ENCODE peak calls at places on chromosomes 4 and X, in five cellular contexts. W, G, I, T and C are unnamed samples. For H3K4me1, the result is how much of the 10 kb centered on the place peaks cover.

GRCh38 chrX:31449975-31450374 is 378.1 kb upstream of the FTHL17 start:
- DNase-seq in I (no peak), W (no peak), G (no peak), T (no peak), C (no peak)

GRCh38 chrX:34659575-34659974 is 2.5 kb upstream of the TMEM47 start:
- DNase-seq in I (no peak), W (no peak), T (no peak), G (no peak), C (no peak)

GRCh38 chr4:182133033-182133432 is 110.2 kb upstream of the TENM3 start:
- DNase-seq in T (no peak), W (no peak), I (no peak), G (no peak), C (no peak)

GRCh38 chr4:62119195-62119594 is 919.1 kb downstream of the ADGRL3 start:
- DNase-seq in T (no peak), W (no peak), G (no peak), I (no peak), C (no peak)

GRCh38 chr4:87382931-87383330 is 8.1 kb downstream of the HSD17B11 start:
- DNase-seq in W (no peak), I (no peak), T (no peak), G (no peak), C (no peak)

GRCh38 chrX:28625223-28625622 is 38.0 kb downstream of the IL1RAPL1 start:
- DNase-seq in T (no peak), W (no peak), G (no peak), I (no peak), C (no peak)

GRCh38 chrX:118974908-118975671 is 672 bp downstream of the LONRF3 start:
- DNase-seq in I (peak), T (peak), G (no peak), W (peak), C (peak)

GRCh38 chr4:88858752-88859151 is 161.1 kb upstream of the NAP1L5 start:
- DNase-seq in W (no peak), I (no peak), G (no peak), T (no peak), C (no peak)

GRCh38 chr4:139798456-139798855 is 132.8 kb downstream of the MGST2 start:
- DNase-seq in I (no peak), T (no peak), W (no peak), G (no peak), C (no peak)

GRCh38 chrX:117751155-117751554 is 365.5 kb downstream of the KLHL13 start:
- DNase-seq in I (no peak), T (no peak), G (no peak), W (no peak), C (no peak)

GRCh38 chr4:1290165-1290977 is 680 bp downstream of the MAEA start:
- DNase-seq in G (no peak), W (peak), I (no peak), T (no peak), C (no peak)

GRCh38 chr4:6875431-6875831 is 34.2 kb upstream of the TBC1D14 start:
- DNase-seq in T (no peak), W (no peak), I (no peak), G (no peak), C (no peak)

GRCh38 chr4:63226236-63226635 is 1183.0 kb downstream of the TECRL start:
- DNase-seq in I (no peak), W (no peak), G (no peak), T (no peak), C (no peak)

GRCh38 chrX:38878674-38879375 is 77.6 kb downstream of the MID1IP1 start:
- DNase-seq in T (no peak), W (no peak), I (no peak), G (no peak), C (no peak)

GRCh38 chrX:135697614-135698013 is 15.8 kb upstream of the CT45A1 start:
- DNase-seq in G (no peak), T (no peak), W (no peak), I (no peak), C (no peak)

GRCh38 chr4:65083076-65083475 is 587.2 kb downstream of the EPHA5 start:
- DNase-seq in W (no peak), T (no peak), I (no peak), G (no peak), C (no peak)

GRCh38 chr4:83370640-83370906 is 35.9 kb upstream of the HPSE start:
- DNase-seq in W (no peak), G (no peak), I (no peak), T (no peak), C (no peak)

GRCh38 chr4:26945794-26946193 is 85.2 kb downstream of the STIM2 start:
- DNase-seq in I (no peak), T (no peak), G (no peak), W (no peak), C (no peak)

GRCh38 chr4:26941951-26942350 is 81.3 kb downstream of the STIM2 start:
- DNase-seq in I (no peak), T (no peak), G (no peak), W (no peak), C (no peak)

GRCh38 chr4:26943391-26943790 is 82.8 kb downstream of the STIM2 start:
- DNase-seq in W (no peak), T (peak), I (no peak), G (no peak), C (no peak)

GRCh38 chr4:26950446-26950845 is 89.8 kb downstream of the STIM2 start:
- DNase-seq in W (no peak), T (no peak), G (no peak), I (no peak), C (no peak)

DNA sequence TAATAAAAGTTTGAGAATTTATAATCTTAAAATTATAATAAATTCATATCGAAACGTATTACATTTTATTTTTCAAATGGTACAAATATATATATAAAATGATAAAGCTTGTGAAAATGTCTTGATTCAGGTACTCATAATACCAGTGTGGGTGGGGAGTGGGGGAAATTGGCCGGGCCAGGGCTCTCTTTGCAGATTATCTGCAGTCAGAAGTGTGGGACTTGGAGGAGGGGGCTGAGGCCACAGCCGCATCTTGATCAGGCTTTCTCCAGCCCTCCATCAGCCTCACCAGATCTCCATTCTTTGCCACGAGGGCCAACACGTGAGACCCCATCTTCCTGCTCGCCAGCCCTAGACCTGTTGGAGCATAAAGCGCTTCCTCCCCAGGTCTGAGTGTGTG is 86.7 kb downstream of the STIM2 start:
- DNase-seq in G (no peak), W (no peak), I (no peak), T (no peak), C (no peak)
- H3K4me1 ChIP-seq in G (under half), W (under half), I (under half), T (under half), C (under half)

GRCh38 chrX:106178826-106179225 is 10.7 kb downstream of the PWWP3B start:
- DNase-seq in G (no peak), W (no peak), T (no peak), I (no peak), C (no peak)

GRCh38 chrX:106177982-106178321 is 9.8 kb downstream of the PWWP3B start:
- DNase-seq in I (no peak), W (no peak), T (no peak), G (no peak), C (no peak)

GRCh38 chrX:106177106-106177981 is 9.2 kb downstream of the PWWP3B start:
- DNase-seq in G (peak), I (no peak), T (peak), W (no peak), C (no peak)
- H3K4me3 ChIP-seq in G (peak), I (no peak), T (peak), W (no peak), C (no peak)

GRCh38 chrX:41118156-41118555 is 32.9 kb downstream of the USP9X start:
- DNase-seq in W (no peak), G (no peak), T (no peak), I (no peak), C (no peak)
- H3K4me1 ChIP-seq in W (under half), G (under half), T (under half), I (under half), C (half or more)

DNA sequence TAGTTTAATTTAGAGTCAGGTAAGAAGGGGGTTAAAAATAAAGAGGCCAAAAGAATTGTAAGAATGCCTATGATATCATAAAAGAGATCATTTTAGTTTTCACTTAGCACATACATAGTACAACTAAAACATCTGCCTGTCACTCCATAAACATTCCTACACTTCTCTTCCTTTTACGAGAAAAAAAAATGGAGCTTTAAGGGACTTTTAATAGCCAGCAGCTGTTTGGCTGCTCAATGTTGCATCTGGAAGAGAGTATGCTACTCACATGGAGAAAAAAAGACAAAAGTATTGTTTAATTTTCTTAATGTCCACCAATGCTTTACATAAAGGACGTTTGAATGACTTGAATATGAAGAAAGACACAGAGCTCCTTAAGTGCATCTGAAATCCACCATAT is 48.7 kb upstream of the TNIP3 start:
- DNase-seq in W (no peak), T (no peak), G (no peak), I (no peak), C (no peak)
- H3K4me3 ChIP-seq in W (no peak), T (no peak), G (no peak), I (no peak), C (no peak)